ENCODE peak calls at places on chromosomes 5 and 9, in nine cellular contexts. Y is A673; P is mesendoderm; E is cortex of kidney; S is GM04504; T is CD8-positive, alpha-beta T cell; R is left colon; B is PC-3; L is substantia nigra. A is an unnamed sample.
A peak's percentile ranks its signal among the peaks of the same experiment; 100 is the strongest.

GRCh38 chr5:167964529-167964928 is 326.9 kb upstream of the WWC1 start:
- DNase-seq in Y (no peak), P (peak; percentile 57), E (no peak), S (no peak), T (no peak), R (no peak), B (no peak), L (no peak), A (peak; percentile 41)

GRCh38 chr9:129023036-129023907 is 4.9 kb downstream of the SH3GLB2 start:
- DNase-seq in Y (no peak), P (peak; percentile 78), E (no peak), S (peak; percentile 73), T (no peak), R (peak; percentile 30), B (no peak), L (peak; percentile 11), A (peak; percentile 79)

GRCh38 chr5:2749514-2750025 is 1.9 kb downstream of the IRX2 start:
- DNase-seq in Y (no peak), P (no peak), E (no peak), S (no peak), T (no peak), R (no peak), B (no peak), L (no peak), A (peak; percentile 64)

GRCh38 chr5:34499001-34499734 is 157.0 kb upstream of the RAI14 start:
- DNase-seq in Y (peak; percentile 13), P (no peak), E (no peak), S (peak; percentile 66), T (peak; percentile 11), R (no peak), B (peak; percentile 62), L (no peak), A (no peak)

GRCh38 chr5:126686451-126687126 is 85.8 kb downstream of the PHAX start:
- DNase-seq in Y (no peak), P (no peak), E (no peak), S (no peak), T (no peak), R (no peak), B (no peak), L (no peak), A (no peak)

GRCh38 chr9:128558431-128559310 is 6.3 kb downstream of the SPTAN1 start:
- DNase-seq in Y (peak; percentile 96), P (peak; percentile 97), E (no peak), S (peak; percentile 65), T (peak; percentile 21), R (peak; percentile 79), B (peak; percentile 76), L (peak; percentile 56), A (peak; percentile 32)

GRCh38 chr5:58165152-58165551 is 294.7 kb downstream of the PLK2 start:
- DNase-seq in Y (no peak), P (no peak), E (no peak), S (no peak), T (no peak), R (no peak), B (no peak), L (no peak), A (no peak)

GRCh38 chr9:109331353-109331752 is 10.5 kb upstream of the EPB41L4B start:
- DNase-seq in Y (no peak), P (no peak), E (no peak), S (no peak), T (no peak), R (peak; percentile 84), B (peak; percentile 88), L (peak; percentile 11), A (no peak)

GRCh38 chr5:147234825-147235635 is at the start of gene STK32A:
- DNase-seq in Y (peak; percentile 10), P (peak; percentile 86), E (peak; percentile 60), S (no peak), T (no peak), R (peak; percentile 50), B (peak; percentile 65), L (no peak), A (peak; percentile 91)

GRCh38 chr5:89441965-89442364 is 559.0 kb upstream of the MEF2C start:
- DNase-seq in Y (no peak), P (no peak), E (no peak), S (no peak), T (no peak), R (no peak), B (no peak), L (no peak), A (no peak)

GRCh38 chr9:32906213-32906612 is 95.2 kb downstream of the APTX start:
- DNase-seq in Y (no peak), P (no peak), E (no peak), S (no peak), T (no peak), R (no peak), B (no peak), L (no peak), A (no peak)

GRCh38 chr5:149831492-149831891 is 101.4 kb downstream of the PPARGC1B start:
- DNase-seq in Y (no peak), P (no peak), E (no peak), S (no peak), T (no peak), R (no peak), B (no peak), L (no peak), A (no peak)

GRCh38 chr5:57450991-57451876 is 31.4 kb downstream of the ACTBL2 start:
- DNase-seq in Y (peak; percentile 93), P (no peak), E (no peak), S (no peak), T (no peak), R (no peak), B (no peak), L (no peak), A (no peak)

GRCh38 chr9:112894031-112894430 is 3.4 kb upstream of the SLC46A2 start:
- DNase-seq in Y (no peak), P (no peak), E (no peak), S (no peak), T (no peak), R (no peak), B (peak; percentile 68), L (no peak), A (no peak)

GRCh38 chr9:97366476-97366875 is 45.4 kb upstream of the TDRD7 start:
- DNase-seq in Y (no peak), P (no peak), E (no peak), S (no peak), T (no peak), R (no peak), B (no peak), L (no peak), A (no peak)

GRCh38 chr5:11962122-11962521 is 57.9 kb upstream of the CTNND2 start:
- DNase-seq in Y (no peak), P (no peak), E (no peak), S (no peak), T (no peak), R (no peak), B (no peak), L (no peak), A (no peak)

GRCh38 chr9:91771027-91771426 is 179.0 kb downstream of the ROR2 start:
- DNase-seq in Y (peak; percentile 25), P (peak; percentile 50), E (no peak), S (peak; percentile 80), T (no peak), R (peak; percentile 51), B (peak; percentile 6), L (no peak), A (peak; percentile 70)

GRCh38 chr9:32677931-32678330 is 42.5 kb upstream of the TAF1L start:
- DNase-seq in Y (no peak), P (no peak), E (no peak), S (no peak), T (no peak), R (no peak), B (no peak), L (no peak), A (no peak)

GRCh38 chr9:95083086-95083768 is 234.3 kb downstream of the FANCC start:
- DNase-seq in Y (no peak), P (no peak), E (no peak), S (no peak), T (no peak), R (no peak), B (no peak), L (no peak), A (no peak)

GRCh38 chr5:180159756-180160155 is 49.3 kb downstream of the RASGEF1C start:
- DNase-seq in Y (no peak), P (no peak), E (no peak), S (no peak), T (no peak), R (no peak), B (no peak), L (no peak), A (peak; percentile 20)

GRCh38 chr5:137001026-137001569 is 498.0 kb downstream of the SPOCK1 start:
- DNase-seq in Y (no peak), P (no peak), E (no peak), S (no peak), T (no peak), R (no peak), B (no peak), L (no peak), A (no peak)

GRCh38 chr5:170312666-170313065 is 15.1 kb upstream of the LCP2 start:
- DNase-seq in Y (no peak), P (no peak), E (no peak), S (no peak), T (no peak), R (no peak), B (no peak), L (no peak), A (no peak)

GRCh38 chr5:59067976-59068651 is 485.2 kb downstream of the RAB3C start:
- DNase-seq in Y (no peak), P (no peak), E (no peak), S (no peak), T (no peak), R (no peak), B (no peak), L (no peak), A (no peak)